ENCODE peak calls at places on chromosomes 12 and 14, in ten cellular contexts. R is nephron progenitor cell; Z is stimulated activated naive CD8-positive, alpha-beta T cell treated with anti-CD3 and anti-CD28 coated beads, Interleukin-15, Interleukin-2, amounts not matched to agents 100 U/mL and 50 U/mL, for 24 hours; L is activated T-cell treated with anti-CD3 and anti-CD28 coated beads, Interleukin-2, amount 50 U/mL, for 72 hours; F is naive thymus-derived CD8-positive, alpha-beta T cell; H is glomerular endothelial cell; J is GM03348; E is NCI-H2171 treated with DMSO at 0.1 percent for 48 hours; Q is central memory CD4-positive, alpha-beta T cell; S is left lung. B is an unnamed sample.
A peak's percentile ranks its signal among the peaks of the same experiment; 100 is the strongest.

GRCh38 chr14:34331728-34332623 is 130.1 kb downstream of the SPTSSA start:
- DNase-seq in R (peak; percentile 77), Z (peak; percentile 73), L (peak; percentile 68), F (peak; percentile 45), H (no peak), J (peak; percentile 57), E (peak; percentile 67), Q (peak; percentile 34), S (peak; percentile 75), B (no peak)

GRCh38 chr12:75489613-75490210 is 9.2 kb downstream of the GLIPR1 start:
- DNase-seq in R (no peak), Z (peak; percentile 32), L (peak; percentile 65), F (no peak), H (no peak), J (no peak), E (no peak), Q (no peak), S (no peak), B (no peak)

GRCh38 chr12:52246720-52247621 is 13.9 kb downstream of the KRT7 start:
- DNase-seq in R (no peak), Z (no peak), L (no peak), F (no peak), H (no peak), J (no peak), E (peak; percentile 80), Q (no peak), S (no peak), B (peak; percentile 12)

GRCh38 chr12:113103756-113104450 is 31.7 kb downstream of the RASAL1 start:
- DNase-seq in R (peak; percentile 53), Z (peak; percentile 67), L (peak; percentile 69), F (peak; percentile 71), H (no peak), J (no peak), E (peak; percentile 84), Q (peak; percentile 64), S (no peak), B (peak; percentile 54)

GRCh38 chr14:30610719-30611388 is 11.3 kb upstream of the SCFD1 start:
- DNase-seq in R (no peak), Z (no peak), L (peak; percentile 16), F (peak; percentile 28), H (peak; percentile 47), J (no peak), E (peak; percentile 91), Q (no peak), S (no peak), B (no peak)

GRCh38 chr12:79687711-79688270 is 3.0 kb downstream of the PAWR start:
- DNase-seq in R (no peak), Z (no peak), L (no peak), F (no peak), H (no peak), J (no peak), E (peak; percentile 29), Q (no peak), S (no peak), B (no peak)

GRCh38 chr12:119115296-119115905 is 63.3 kb upstream of the HSPB8 start:
- DNase-seq in R (peak; percentile 70), Z (peak; percentile 23), L (peak; percentile 8), F (peak; percentile 5), H (no peak), J (peak; percentile 81), E (peak; percentile 56), Q (no peak), S (no peak), B (no peak)

GRCh38 chr14:59177229-59177628 is 11.2 kb upstream of the DAAM1 start:
- DNase-seq in R (no peak), Z (no peak), L (no peak), F (no peak), H (no peak), J (no peak), E (no peak), Q (no peak), S (no peak), B (no peak)

GRCh38 chr12:124884587-124885438 is 21.1 kb upstream of the SCARB1 start:
- DNase-seq in R (peak; percentile 19), Z (no peak), L (no peak), F (no peak), H (no peak), J (no peak), E (peak; percentile 85), Q (no peak), S (no peak), B (no peak)

GRCh38 chr14:99749142-99749541 is 44.1 kb upstream of the EML1 start:
- DNase-seq in R (no peak), Z (no peak), L (no peak), F (no peak), H (no peak), J (no peak), E (peak; percentile 56), Q (no peak), S (no peak), B (no peak)

GRCh38 chr12:54340845-54341244 is 15.9 kb downstream of the COPZ1 start:
- DNase-seq in R (no peak), Z (no peak), L (no peak), F (no peak), H (no peak), J (no peak), E (no peak), Q (no peak), S (no peak), B (no peak)

GRCh38 chr12:86543716-86544115 is 287.5 kb upstream of the MGAT4C start:
- DNase-seq in R (no peak), Z (no peak), L (no peak), F (no peak), H (no peak), J (no peak), E (no peak), Q (no peak), S (no peak), B (no peak)

GRCh38 chr12:27571463-27571862 is 47.5 kb downstream of the PPFIBP1 start:
- DNase-seq in R (no peak), Z (no peak), L (no peak), F (no peak), H (no peak), J (peak; percentile 65), E (no peak), Q (no peak), S (no peak), B (no peak)

GRCh38 chr14:35083530-35084150 is 37.6 kb downstream of the FAM177A1 start:
- DNase-seq in R (no peak), Z (no peak), L (no peak), F (no peak), H (no peak), J (no peak), E (no peak), Q (no peak), S (no peak), B (no peak)

GRCh38 chr12:89323568-89324218 is 28.6 kb downstream of the DUSP6 start:
- DNase-seq in R (no peak), Z (no peak), L (no peak), F (no peak), H (no peak), J (no peak), E (no peak), Q (no peak), S (no peak), B (no peak)

GRCh38 chr12:124496584-124496983 is 70.8 kb downstream of the NCOR2 start:
- DNase-seq in R (no peak), Z (peak; percentile 35), L (no peak), F (no peak), H (no peak), J (peak; percentile 80), E (no peak), Q (no peak), S (no peak), B (no peak)

GRCh38 chr12:63021126-63021525 is 86.2 kb upstream of the PPM1H start:
- DNase-seq in R (no peak), Z (no peak), L (no peak), F (no peak), H (no peak), J (no peak), E (no peak), Q (no peak), S (no peak), B (no peak)